ENCODE peak calls at places on chromosomes 7 and 10, in four cellular contexts. O is GM12878, M is upper lobe of left lung, K is uterus. U is an unnamed sample.

GRCh38 chr7:95276114-95276513 is 48.2 kb downstream of the PON1 start:
- DNase-seq in O (no peak), M (no peak), K (no peak), U (no peak)

GRCh38 chr7:129434846-129435318 is 650 bp downstream of the STRIP2 start:
- DNase-seq in O (no peak), M (peak; percentile 21), K (peak; percentile 16), U (peak; percentile 7)

GRCh38 chr7:117730404-117730803 is 142.8 kb downstream of the CTTNBP2 start:
- DNase-seq in O (no peak), M (no peak), K (no peak), U (no peak)

GRCh38 chr10:56319386-56319785 is 41.7 kb downstream of the ZWINT start:
- DNase-seq in O (peak; percentile 57), M (no peak), K (no peak), U (no peak)

GRCh38 chr7:155811560-155811894 is 736 bp downstream of the SHH start:
- DNase-seq in O (no peak), M (peak; percentile 24), K (no peak), U (peak; percentile 55)

GRCh38 chr7:99579956-99580777 is 17.9 kb upstream of the TMEM225B start:
- DNase-seq in O (no peak), M (no peak), K (peak; percentile 54), U (peak; percentile 34)

GRCh38 chr10:77949167-77949566 is 22.6 kb upstream of the DLG5 start:
- DNase-seq in O (no peak), M (no peak), K (peak; percentile 31), U (no peak)

GRCh38 chr7:2008936-2009540 is 223.7 kb downstream of the MAD1L1 start:
- DNase-seq in O (no peak), M (peak; percentile 17), K (no peak), U (no peak)

GRCh38 chr7:1340031-1340430 is 107.4 kb downstream of the UNCX start:
- DNase-seq in O (no peak), M (no peak), K (no peak), U (no peak)

GRCh38 chr10:63392224-63392623 is 73.6 kb downstream of the JMJD1C start:
- DNase-seq in O (no peak), M (no peak), K (no peak), U (no peak)

GRCh38 chr7:100943693-100944092 is 5.6 kb upstream of the MUC3A start:
- DNase-seq in O (no peak), M (no peak), K (no peak), U (no peak)

GRCh38 chr10:86365346-86366032 is 1.1 kb downstream of the GRID1 start:
- DNase-seq in O (no peak), M (peak; percentile 20), K (no peak), U (no peak)

DNA sequence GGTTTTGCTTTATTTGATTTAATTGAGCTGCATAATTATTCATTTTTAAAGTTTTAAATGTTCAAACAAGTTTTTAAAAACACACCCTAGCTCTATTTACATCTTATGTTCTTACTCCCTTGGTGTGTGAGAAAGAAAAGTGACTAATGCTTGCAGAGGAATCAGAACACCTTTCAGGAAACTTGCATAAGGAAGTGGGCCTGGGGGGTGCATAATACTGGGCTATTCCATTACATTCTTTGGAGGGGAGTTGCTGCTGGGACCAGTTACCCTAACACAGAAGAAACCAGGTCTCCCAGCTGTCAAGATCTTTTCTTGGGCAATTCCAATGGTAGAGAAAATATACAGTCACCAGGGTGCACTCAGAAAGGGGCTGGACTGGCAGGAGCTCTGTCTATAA is 304.1 kb downstream of the CDC14C start:
- DNase-seq in O (no peak), M (no peak), K (no peak), U (no peak)
- H3K27ac ChIP-seq in O (no peak overlapping the region), M (no peak overlapping the region), K (no peak overlapping the region), U (no peak overlapping the region)

GRCh38 chr10:96043157-96043894 is at the start of gene CCNJ:
- DNase-seq in O (peak; percentile 39), M (peak; percentile 89), K (peak; percentile 87), U (peak; percentile 91)
- TF ChIP-seq POLR2A in O (peak; percentile 84), M (peak; percentile 91), K (peak; percentile 87), U (peak; percentile 82)

DNA sequence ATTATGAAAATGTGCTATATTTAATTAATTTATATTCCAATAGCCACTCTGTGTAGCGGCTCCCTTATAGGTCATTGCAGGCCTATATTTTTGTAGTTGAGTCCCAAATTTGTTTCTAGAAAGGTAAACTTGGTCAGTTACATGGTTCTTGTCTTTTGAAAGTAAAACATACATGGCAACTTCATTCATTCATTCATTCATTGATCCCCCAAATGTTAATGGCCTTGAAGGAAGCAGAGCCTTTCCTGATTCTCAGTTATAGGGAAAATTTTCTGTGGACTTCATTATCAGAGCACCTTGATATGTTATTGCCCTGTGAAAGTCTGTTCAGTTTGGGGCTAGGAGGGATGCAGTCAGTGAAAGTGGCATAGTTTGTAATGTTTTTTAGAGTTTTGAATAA is 2.9 kb downstream of the BLVRA start:
- DNase-seq in O (no peak), M (no peak), K (no peak), U (no peak)
- H3K27ac ChIP-seq in O (no peak overlapping the region), M (peak overlapping the region; percentile 7), K (no peak overlapping the region), U (no peak overlapping the region)

GRCh38 chr7:98289333-98289875 is 7.9 kb downstream of the BRI3 start:
- DNase-seq in O (no peak), M (no peak), K (no peak), U (no peak)
- TF ChIP-seq POLR2A in O (no peak), M (no peak), K (no peak), U (no peak)

GRCh38 chr10:52636874-52637273 is 135.7 kb downstream of the MBL2 start:
- DNase-seq in O (no peak), M (no peak), K (no peak), U (no peak)
- H3K27ac ChIP-seq in O (no peak overlapping the region), M (no peak overlapping the region), K (no peak overlapping the region), U (no peak overlapping the region)

GRCh38 chr7:73555411-73555982 is 2.0 kb downstream of the BCL7B start:
- DNase-seq in O (no peak), M (no peak), K (no peak), U (no peak)

GRCh38 chr7:73556208-73557107 is 1.0 kb downstream of the BCL7B start:
- DNase-seq in O (no peak), M (no peak), K (no peak), U (no peak)

GRCh38 chr7:73560035-73560835 is 2.7 kb upstream of the BCL7B start:
- DNase-seq in O (no peak), M (no peak), K (no peak), U (no peak)

GRCh38 chr7:73557108-73557396 is 438 bp downstream of the BCL7B start:
- DNase-seq in O (peak; percentile 47), M (peak; percentile 98), K (peak; percentile 91), U (peak; percentile 96)

GRCh38 chr7:73557397-73558257 is at the start of gene BCL7B:
- DNase-seq in O (no peak), M (peak; percentile 70), K (peak; percentile 70), U (peak; percentile 80)
- TF ChIP-seq POLR2A in O (peak; percentile 85), M (peak; percentile 82), K (peak; percentile 79), U (peak; percentile 83)

DNA sequence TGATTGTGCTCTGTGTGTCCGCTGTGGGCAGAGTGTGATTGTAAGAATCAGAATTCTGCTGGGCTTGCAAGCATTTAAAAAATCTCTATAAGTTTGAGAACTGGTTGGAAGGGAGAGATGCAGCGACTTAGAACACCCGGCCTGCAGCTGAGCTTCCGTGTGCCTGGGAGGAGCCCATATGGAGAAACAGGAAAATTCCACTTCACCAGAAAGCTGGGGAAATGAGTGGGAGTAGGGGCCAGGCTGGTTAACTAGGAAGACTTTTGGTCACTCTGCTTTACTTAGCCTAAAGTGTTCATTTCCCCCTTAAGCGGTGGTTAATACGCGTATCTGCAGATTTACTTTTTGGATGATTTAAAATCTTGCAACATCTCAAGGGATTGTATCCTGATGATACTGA is 72.2 kb downstream of the TCF7L2 start:
- DNase-seq in O (no peak), M (no peak), K (no peak), U (no peak)
- H3K27ac ChIP-seq in O (no peak overlapping the region), M (no peak overlapping the region), K (peak overlapping the region; percentile 43), U (peak overlapping the region; percentile 3)

U was measured in transverse colon.